ENCODE peak calls at places on chromosome 1, in five cellular contexts. L is heart left ventricle; O is transverse colon; I is H9; V is CD8-positive, alpha-beta T cell. Z is an unnamed sample.

GRCh38 chr1:97603776-97604175 is 317.1 kb downstream of the DPYD start:
- DNase-seq in I (no peak), V (no peak), L (no peak), O (no peak), Z (no peak)

GRCh38 chr1:248906741-248907661 is 966 bp downstream of the PGBD2 start:
- DNase-seq in V (no peak), O (no peak), L (peak), I (no peak), Z (no peak)

GRCh38 chr1:179923044-179923443 is 31.6 kb upstream of the CEP350 start:
- DNase-seq in O (no peak), L (no peak), V (no peak), I (no peak), Z (no peak)

GRCh38 chr1:223845810-223846667 is at the start of gene TP53BP2:
- DNase-seq in L (peak), V (peak), I (peak), O (peak), Z (peak)

GRCh38 chr1:192506741-192507155 is 68.8 kb upstream of the RGS1 start:
- DNase-seq in V (no peak), L (no peak), I (no peak), O (no peak), Z (peak)

GRCh38 chr1:46102769-46103476 is 29.5 kb downstream of the PIK3R3 start:
- DNase-seq in V (no peak), L (no peak), O (no peak), I (no peak), Z (peak)

GRCh38 chr1:73044241-73044640 is 761.9 kb upstream of the NEGR1 start:
- DNase-seq in L (no peak), V (no peak), I (no peak), O (no peak), Z (peak)

GRCh38 chr1:151905070-151905442 is 4.3 kb downstream of the THEM4 start:
- DNase-seq in O (no peak), I (no peak), L (no peak), V (peak), Z (no peak)

GRCh38 chr1:230301322-230301721 is 124.8 kb downstream of the PGBD5 start:
- DNase-seq in O (no peak), V (no peak), L (no peak), I (no peak), Z (no peak)

GRCh38 chr1:75969550-75969949 is 37.3 kb upstream of the ASB17 start:
- DNase-seq in O (no peak), L (no peak), I (no peak), V (no peak), Z (peak)

GRCh38 chr1:64363116-64363515 is 106.8 kb upstream of the CACHD1 start:
- DNase-seq in I (no peak), O (no peak), L (no peak), V (no peak), Z (no peak)

GRCh38 chr1:53369761-53370160 is 41.9 kb upstream of the LRP8 start:
- DNase-seq in V (peak), L (no peak), O (no peak), I (peak), Z (no peak)

GRCh38 chr1:40316595-40317393 is at the start of gene COL9A2:
- DNase-seq in L (peak), V (peak), O (peak), I (peak), Z (peak)

GRCh38 chr1:224733021-224733911 is 117.1 kb downstream of the CNIH3 start:
- DNase-seq in I (no peak), V (no peak), O (no peak), L (peak), Z (no peak)

GRCh38 chr1:209354840-209355165 is 228.7 kb upstream of the CAMK1G start:
- DNase-seq in V (no peak), I (no peak), L (no peak), O (no peak), Z (peak)

GRCh38 chr1:209353097-209353496 is 230.4 kb upstream of the CAMK1G start:
- DNase-seq in V (no peak), L (no peak), O (no peak), I (no peak), Z (no peak)

GRCh38 chr1:209356909-209357498 is 226.5 kb upstream of the CAMK1G start:
- DNase-seq in O (no peak), V (no peak), L (no peak), I (no peak), Z (peak)

GRCh38 chr1:209354111-209354839 is 229.2 kb upstream of the CAMK1G start:
- DNase-seq in O (peak), I (peak), V (peak), L (peak), Z (peak)

DNA sequence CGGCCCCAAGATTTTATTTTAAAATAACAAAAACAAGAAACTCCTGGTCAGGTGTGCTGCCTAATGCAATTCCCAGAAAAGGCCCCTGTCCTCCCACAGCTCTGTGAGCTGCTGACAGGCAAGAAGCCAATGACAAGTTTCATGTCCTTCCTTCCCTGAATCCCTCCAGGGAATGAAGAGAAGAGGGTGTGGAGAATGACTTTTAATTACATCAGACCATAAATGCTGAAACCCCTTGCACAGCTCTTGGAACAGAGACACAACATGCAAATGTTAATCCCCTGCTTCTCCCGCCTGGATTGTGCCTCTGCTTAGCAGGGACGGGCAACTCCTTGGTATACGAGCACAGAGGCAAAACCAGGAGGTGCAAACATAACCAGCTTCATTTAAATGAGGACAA is 228.1 kb upstream of the CAMK1G start:
- DNase-seq in O (no peak), L (no peak), I (no peak), V (no peak), Z (peak)
- TF ChIP-seq CTCF in O (no peak), L (no peak), I (no peak), V (no peak), Z (no peak)

GRCh38 chr1:67686272-67687197 is 1.5 kb downstream of the GADD45A start:
- DNase-seq in O (peak), L (peak), I (peak), V (peak), Z (peak)
- TF ChIP-seq CTCF in O (no peak), L (peak), I (no peak), V (no peak), Z (no peak)

GRCh38 chr1:55612988-55613387 is 397.8 kb upstream of the USP24 start:
- DNase-seq in I (no peak), V (no peak), L (no peak), O (no peak), Z (no peak)

GRCh38 chr1:55605155-55605554 is 390.0 kb upstream of the USP24 start:
- DNase-seq in V (no peak), L (no peak), I (no peak), O (no peak), Z (no peak)

GRCh38 chr1:55610203-55610602 is 395.0 kb upstream of the USP24 start:
- DNase-seq in O (no peak), L (no peak), V (no peak), I (no peak), Z (no peak)

GRCh38 chr1:55609630-55610029 is 394.5 kb upstream of the USP24 start:
- DNase-seq in O (no peak), V (no peak), I (no peak), L (no peak), Z (no peak)

GRCh38 chr1:55611123-55611522 is 396.0 kb upstream of the USP24 start:
- DNase-seq in O (no peak), I (no peak), L (no peak), V (no peak), Z (peak)
- TF ChIP-seq CTCF in O (no peak), I (no peak), L (peak), V (no peak), Z (no peak)

GRCh38 chr1:150272379-150272840 is at the start of gene C1orf54:
- DNase-seq in O (peak), V (no peak), L (peak), I (peak), Z (no peak)
- TF ChIP-seq CTCF in O (no peak), V (no peak), L (peak), I (peak), Z (no peak)

GRCh38 chr1:197049100-197049499 is 18.0 kb downstream of the F13B start:
- DNase-seq in V (no peak), L (no peak), I (no peak), O (no peak), Z (no peak)
- TF ChIP-seq CTCF in V (no peak), L (no peak), I (no peak), O (no peak), Z (no peak)

GRCh38 chr1:59705849-59706599 is 108.7 kb upstream of the HOOK1 start:
- DNase-seq in L (peak), I (no peak), O (no peak), V (no peak), Z (peak)

GRCh38 chr1:59704721-59705120 is 110.0 kb upstream of the HOOK1 start:
- DNase-seq in L (no peak), V (no peak), I (no peak), O (no peak), Z (no peak)

GRCh38 chr1:59714219-59714618 is 100.5 kb upstream of the HOOK1 start:
- DNase-seq in I (no peak), L (no peak), O (no peak), V (no peak), Z (no peak)

GRCh38 chr1:59707216-59707615 is 107.5 kb upstream of the HOOK1 start:
- DNase-seq in I (no peak), L (peak), V (no peak), O (peak), Z (peak)

DNA sequence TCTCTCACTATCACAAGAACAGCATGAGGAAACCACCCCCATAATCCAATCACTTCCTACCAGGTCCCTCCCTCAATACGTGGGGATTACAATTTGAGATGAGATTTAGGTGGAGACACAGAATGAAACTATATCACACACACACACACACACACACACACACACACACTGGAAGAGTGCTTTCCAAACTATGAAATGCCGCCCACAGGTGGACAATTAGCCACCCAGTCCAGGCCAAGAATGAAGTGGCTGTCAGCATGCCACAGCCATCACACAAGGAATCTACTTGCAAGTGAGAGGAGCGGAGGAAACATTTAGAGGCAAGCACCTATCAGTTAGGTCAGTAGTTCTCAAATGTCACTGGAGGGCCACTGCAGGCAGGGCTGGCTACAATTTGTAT is 105.4 kb upstream of the HOOK1 start:
- DNase-seq in O (no peak), L (no peak), I (no peak), V (no peak), Z (no peak)
- TF ChIP-seq CTCF in O (no peak), L (no peak), I (no peak), V (no peak), Z (no peak)

GRCh38 chr1:156337052-156337887 is 822 bp downstream of the CCT3 start:
- DNase-seq in V (no peak), L (no peak), I (no peak), O (no peak), Z (peak)

GRCh38 chr1:156338180-156338973 is at the start of the genes CCT3 and TSACC:
- DNase-seq in O (peak), L (peak), V (peak), I (peak), Z (peak)

GRCh38 chr1:156337888-156338179 is 258 bp downstream of the CCT3 start:
- DNase-seq in O (no peak), I (no peak), V (no peak), L (no peak), Z (no peak)

GRCh38 chr1:156336242-156336641 is 1.9 kb downstream of the CCT3 start:
- DNase-seq in I (no peak), V (no peak), O (no peak), L (no peak), Z (peak)
- TF ChIP-seq CTCF in I (peak), V (no peak), O (no peak), L (no peak), Z (peak)

DNA sequence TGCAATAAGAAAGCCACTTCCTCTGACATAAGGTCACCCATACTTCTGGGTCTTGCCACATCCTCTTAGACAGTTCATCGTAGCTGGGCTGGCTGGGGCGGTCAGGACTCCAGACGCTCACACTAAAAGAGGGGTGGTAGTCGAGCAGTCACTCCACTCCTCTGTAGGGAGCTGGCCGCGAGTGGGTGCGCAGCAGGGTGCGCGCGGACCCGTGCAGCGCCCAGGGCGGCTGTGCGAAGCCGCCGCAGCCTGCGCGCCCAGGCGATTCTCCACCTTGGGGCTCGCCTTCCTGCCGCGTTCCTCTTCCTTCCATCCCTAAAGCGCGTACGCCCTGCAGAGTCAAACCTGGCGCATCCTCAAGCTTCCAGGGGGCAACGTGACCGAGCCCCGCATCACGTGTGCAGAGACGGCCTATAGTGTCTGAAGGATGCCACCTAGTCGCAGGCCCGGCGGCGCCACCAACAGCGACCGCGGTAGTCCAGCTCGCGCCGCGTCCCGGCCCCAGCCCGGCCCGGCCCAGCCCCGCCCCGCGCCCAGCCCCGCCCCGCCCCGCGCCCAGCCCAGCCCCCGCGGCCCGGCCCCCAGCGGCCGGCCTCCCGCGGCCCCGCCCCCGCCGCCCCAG is 360 bp upstream of the PRDX6 start:
- DNase-seq in I (peak), O (peak), V (peak), L (peak), Z (peak)
- TF ChIP-seq CTCF in I (no peak), O (no peak), V (no peak), L (no peak), Z (no peak)